ENCODE peak calls at places on chromosomes 7 and 10, in eight cellular contexts. P is heart right ventricle, R is nucleus accumbens, O is uterus, F is COR-L47, J is astrocyte of the cerebellum, T is pancreas, B is left colon. H is an unnamed sample.

GRCh38 chr7:101804642-101805401 is 12.6 kb upstream of the CUX1 start:
- DNase-seq in P (no peak), R (no peak), O (no peak), F (no peak), J (no peak), T (no peak), B (peak), H (no peak)

GRCh38 chr10:1706711-1707110 is 30.6 kb downstream of the ADARB2 start:
- DNase-seq in P (no peak), R (no peak), O (no peak), F (no peak), J (no peak), T (no peak), B (no peak), H (no peak)

GRCh38 chr7:26639111-26639510 is 225.3 kb downstream of the SKAP2 start:
- DNase-seq in P (no peak), R (no peak), O (no peak), F (no peak), J (no peak), T (no peak), B (no peak), H (no peak)

GRCh38 chr7:107473975-107474598 is 4.2 kb downstream of the GPR22 start:
- DNase-seq in P (no peak), R (no peak), O (no peak), F (no peak), J (no peak), T (no peak), B (no peak), H (no peak)

GRCh38 chr7:2095533-2095932 is 137.2 kb downstream of the MAD1L1 start:
- DNase-seq in P (no peak), R (no peak), O (no peak), F (no peak), J (no peak), T (no peak), B (no peak), H (no peak)

GRCh38 chr10:1715821-1716220 is 21.5 kb downstream of the ADARB2 start:
- DNase-seq in P (no peak), R (no peak), O (no peak), F (no peak), J (no peak), T (no peak), B (peak), H (no peak)

GRCh38 chr7:100208911-100209408 is 10.8 kb upstream of the PVRIG start:
- DNase-seq in P (no peak), R (no peak), O (no peak), F (no peak), J (no peak), T (no peak), B (peak), H (no peak)

GRCh38 chr10:78202386-78202785 is 168.7 kb downstream of the RPS24 start:
- DNase-seq in P (no peak), R (no peak), O (no peak), F (no peak), J (no peak), T (no peak), B (no peak), H (no peak)

GRCh38 chr10:1359599-1359955 is 303.4 kb downstream of the WDR37 start:
- DNase-seq in P (no peak), R (no peak), O (no peak), F (no peak), J (no peak), T (no peak), B (no peak), H (no peak)

GRCh38 chr7:132249591-132249971 is 326.7 kb downstream of the PLXNA4 start:
- DNase-seq in P (no peak), R (no peak), O (no peak), F (no peak), J (no peak), T (no peak), B (peak), H (no peak)

GRCh38 chr10:93596539-93596938 is 4.5 kb downstream of the RBP4 start:
- DNase-seq in P (no peak), R (no peak), O (no peak), F (no peak), J (no peak), T (no peak), B (no peak), H (no peak)

GRCh38 chr10:76184647-76185046 is 753.2 kb downstream of the LRMDA start:
- DNase-seq in P (no peak), R (no peak), O (no peak), F (no peak), J (no peak), T (no peak), B (no peak), H (no peak)

GRCh38 chr10:126147866-126148578 is 240.3 kb downstream of the ADAM12 start:
- DNase-seq in P (no peak), R (no peak), O (no peak), F (no peak), J (peak), T (no peak), B (no peak), H (no peak)

GRCh38 chr10:32244421-32245207 is 102.3 kb downstream of the EPC1 start:
- DNase-seq in P (no peak), R (no peak), O (no peak), F (no peak), J (no peak), T (no peak), B (no peak), H (no peak)

GRCh38 chr7:34837826-34838225 is 179.8 kb downstream of the NPSR1 start:
- DNase-seq in P (no peak), R (no peak), O (no peak), F (no peak), J (no peak), T (no peak), B (no peak), H (no peak)

GRCh38 chr10:75956624-75957023 is 525.2 kb downstream of the LRMDA start:
- DNase-seq in P (no peak), R (no peak), O (no peak), F (no peak), J (no peak), T (no peak), B (no peak), H (no peak)

H was measured in GOT3.